ENCODE peak calls at places on chromosomes 12 and 14, in five cellular contexts. One of them, this sample, is unnamed.

GRCh38 chr12:15726029-15726756 is 63.0 kb downstream of the EPS8 start:
- DNase-seq in activated CD8-positive, alpha-beta memory T cell treated with anti-CD3 and anti-CD28 coated beads, Interleukin-2, amount 50 U/mL, for 48 hours: no peak
- DNase-seq in stromal cell of bone marrow: no peak
- DNase-seq in stimulated activated CD4-positive, alpha-beta T cell treated with anti-CD3 and anti-CD28 coated beads, Interleukin-4, amount 100 ng/mL, for 4 hours: no peak
- DNase-seq in cardiac muscle cell: no peak
- DNase-seq in this sample: no peak

GRCh38 chr14:105739331-105740102 is 213.1 kb downstream of the TMEM121 start:
- DNase-seq in stromal cell of bone marrow: no peak
- DNase-seq in activated CD8-positive, alpha-beta memory T cell treated with anti-CD3 and anti-CD28 coated beads, Interleukin-2, amount 50 U/mL, for 48 hours: peak
- DNase-seq in stimulated activated CD4-positive, alpha-beta T cell treated with anti-CD3 and anti-CD28 coated beads, Interleukin-4, amount 100 ng/mL, for 4 hours: no peak
- DNase-seq in cardiac muscle cell: no peak
- DNase-seq in this sample: no peak

GRCh38 chr12:48865141-48865440 is 579 bp downstream of the RND1 start:
- DNase-seq in cardiac muscle cell: no peak
- DNase-seq in stimulated activated CD4-positive, alpha-beta T cell treated with anti-CD3 and anti-CD28 coated beads, Interleukin-4, amount 100 ng/mL, for 4 hours: no peak
- DNase-seq in stromal cell of bone marrow: no peak
- DNase-seq in activated CD8-positive, alpha-beta memory T cell treated with anti-CD3 and anti-CD28 coated beads, Interleukin-2, amount 50 U/mL, for 48 hours: no peak
- DNase-seq in this sample: no peak

GRCh38 chr12:26823391-26823790 is 9.6 kb downstream of the ITPR2 start:
- DNase-seq in stromal cell of bone marrow: no peak
- DNase-seq in cardiac muscle cell: no peak
- DNase-seq in stimulated activated CD4-positive, alpha-beta T cell treated with anti-CD3 and anti-CD28 coated beads, Interleukin-4, amount 100 ng/mL, for 4 hours: no peak
- DNase-seq in activated CD8-positive, alpha-beta memory T cell treated with anti-CD3 and anti-CD28 coated beads, Interleukin-2, amount 50 U/mL, for 48 hours: no peak
- DNase-seq in this sample: no peak

GRCh38 chr12:105462841-105463240 is 132.3 kb downstream of the C12orf75 start:
- DNase-seq in stimulated activated CD4-positive, alpha-beta T cell treated with anti-CD3 and anti-CD28 coated beads, Interleukin-4, amount 100 ng/mL, for 4 hours: no peak
- DNase-seq in cardiac muscle cell: no peak
- DNase-seq in activated CD8-positive, alpha-beta memory T cell treated with anti-CD3 and anti-CD28 coated beads, Interleukin-2, amount 50 U/mL, for 48 hours: no peak
- DNase-seq in stromal cell of bone marrow: peak
- DNase-seq in this sample: no peak

GRCh38 chr14:88688386-88688785 is 104.4 kb downstream of the EML5 start:
- DNase-seq in cardiac muscle cell: no peak
- DNase-seq in stimulated activated CD4-positive, alpha-beta T cell treated with anti-CD3 and anti-CD28 coated beads, Interleukin-4, amount 100 ng/mL, for 4 hours: no peak
- DNase-seq in activated CD8-positive, alpha-beta memory T cell treated with anti-CD3 and anti-CD28 coated beads, Interleukin-2, amount 50 U/mL, for 48 hours: no peak
- DNase-seq in stromal cell of bone marrow: no peak
- DNase-seq in this sample: no peak

GRCh38 chr12:92363295-92364146 is 217.9 kb upstream of the BTG1 start:
- DNase-seq in stimulated activated CD4-positive, alpha-beta T cell treated with anti-CD3 and anti-CD28 coated beads, Interleukin-4, amount 100 ng/mL, for 4 hours: peak
- DNase-seq in cardiac muscle cell: peak
- DNase-seq in stromal cell of bone marrow: no peak
- DNase-seq in activated CD8-positive, alpha-beta memory T cell treated with anti-CD3 and anti-CD28 coated beads, Interleukin-2, amount 50 U/mL, for 48 hours: peak
- DNase-seq in this sample: peak

GRCh38 chr12:62724947-62725447 is 210.0 kb downstream of the PPM1H start:
- DNase-seq in cardiac muscle cell: peak
- DNase-seq in activated CD8-positive, alpha-beta memory T cell treated with anti-CD3 and anti-CD28 coated beads, Interleukin-2, amount 50 U/mL, for 48 hours: no peak
- DNase-seq in stromal cell of bone marrow: peak
- DNase-seq in stimulated activated CD4-positive, alpha-beta T cell treated with anti-CD3 and anti-CD28 coated beads, Interleukin-4, amount 100 ng/mL, for 4 hours: no peak
- DNase-seq in this sample: peak

GRCh38 chr12:58530421-58531067 is 389.8 kb downstream of the LRIG3 start:
- DNase-seq in stimulated activated CD4-positive, alpha-beta T cell treated with anti-CD3 and anti-CD28 coated beads, Interleukin-4, amount 100 ng/mL, for 4 hours: no peak
- DNase-seq in cardiac muscle cell: no peak
- DNase-seq in stromal cell of bone marrow: peak
- DNase-seq in activated CD8-positive, alpha-beta memory T cell treated with anti-CD3 and anti-CD28 coated beads, Interleukin-2, amount 50 U/mL, for 48 hours: no peak
- DNase-seq in this sample: no peak

GRCh38 chr12:125225641-125226040 is 160.4 kb downstream of the AACS start:
- DNase-seq in stromal cell of bone marrow: no peak
- DNase-seq in activated CD8-positive, alpha-beta memory T cell treated with anti-CD3 and anti-CD28 coated beads, Interleukin-2, amount 50 U/mL, for 48 hours: no peak
- DNase-seq in cardiac muscle cell: no peak
- DNase-seq in stimulated activated CD4-positive, alpha-beta T cell treated with anti-CD3 and anti-CD28 coated beads, Interleukin-4, amount 100 ng/mL, for 4 hours: no peak
- DNase-seq in this sample: no peak

GRCh38 chr12:27343255-27344000 is 10.8 kb downstream of the BMAL2 start:
- DNase-seq in stimulated activated CD4-positive, alpha-beta T cell treated with anti-CD3 and anti-CD28 coated beads, Interleukin-4, amount 100 ng/mL, for 4 hours: no peak
- DNase-seq in activated CD8-positive, alpha-beta memory T cell treated with anti-CD3 and anti-CD28 coated beads, Interleukin-2, amount 50 U/mL, for 48 hours: no peak
- DNase-seq in cardiac muscle cell: no peak
- DNase-seq in stromal cell of bone marrow: peak
- DNase-seq in this sample: peak

This sample was measured in BJ.